ENCODE peak calls at places on chromosomes 5 and 9, in eight cellular contexts. G is psoas muscle; K is hepatocyte; P is cardiac muscle cell; W is upper lobe of right lung; F is thoracic aorta; Y is adrenal gland; E is CD8-positive, alpha-beta T cell. M is an unnamed sample.

GRCh38 chr5:172707285-172708182 is 63.5 kb downstream of the DUSP1 start:
- DNase-seq in W (peak; percentile 69), K (peak; percentile 72), P (peak; percentile 75), G (no peak), Y (no peak), E (no peak), F (no peak), M (no peak)

GRCh38 chr5:161096591-161096990 is 244.6 kb upstream of the ATP10B start:
- DNase-seq in W (no peak), E (no peak), Y (no peak), K (peak; percentile 7), P (no peak), G (no peak), F (no peak), M (no peak)

GRCh38 chr5:138128344-138128743 is 10.9 kb downstream of the NME5 start:
- DNase-seq in G (no peak), K (no peak), W (no peak), Y (no peak), P (no peak), E (no peak), F (no peak), M (no peak)

GRCh38 chr5:109743770-109744212 is 54.1 kb downstream of the MAN2A1 start:
- DNase-seq in G (no peak), F (no peak), K (peak; percentile 60), Y (no peak), W (no peak), P (peak; percentile 79), E (no peak), M (no peak)

GRCh38 chr5:94469889-94470288 is 148.5 kb downstream of the KIAA0825 start:
- DNase-seq in W (no peak), P (peak; percentile 26), E (no peak), F (no peak), K (no peak), Y (no peak), G (no peak), M (no peak)

GRCh38 chr9:98323051-98323830 is 67.8 kb upstream of the TBC1D2 start:
- DNase-seq in F (no peak), P (no peak), W (no peak), Y (no peak), E (no peak), K (no peak), G (no peak), M (no peak)

GRCh38 chr9:37146372-37146771 is 26.0 kb downstream of the ZCCHC7 start:
- DNase-seq in F (no peak), W (no peak), P (peak; percentile 12), E (no peak), Y (no peak), K (no peak), G (no peak), M (no peak)

GRCh38 chr9:128887914-128888350 is 6.0 kb downstream of the LRRC8A start:
- DNase-seq in F (no peak), W (no peak), G (no peak), K (no peak), P (peak; percentile 78), Y (no peak), E (no peak), M (no peak)

GRCh38 chr9:127555830-127556820 is 56.0 kb upstream of the STXBP1 start:
- DNase-seq in P (peak; percentile 95), F (peak; percentile 87), Y (peak; percentile 76), W (peak; percentile 88), K (peak; percentile 80), G (peak; percentile 73), E (peak; percentile 31), M (peak; percentile 86)

GRCh38 chr5:21049900-21050299 is 1061.9 kb upstream of the CDH18 start:
- DNase-seq in E (no peak), P (peak; percentile 24), W (no peak), K (no peak), Y (no peak), G (no peak), F (no peak), M (no peak)

GRCh38 chr5:180198208-180198607 is 10.8 kb downstream of the RASGEF1C start:
- DNase-seq in K (no peak), W (no peak), F (no peak), Y (no peak), G (no peak), E (no peak), P (no peak), M (no peak)

GRCh38 chr9:6889868-6890267 is 132.1 kb downstream of the KDM4C start:
- DNase-seq in K (no peak), F (no peak), P (no peak), G (no peak), E (no peak), W (no peak), Y (no peak), M (no peak)

GRCh38 chr5:1523480-1523792 is 324 bp downstream of the LPCAT1 start:
- DNase-seq in G (no peak), E (no peak), Y (peak; percentile 31), F (no peak), K (peak; percentile 58), W (no peak), P (peak; percentile 10), M (no peak)

GRCh38 chr9:21454149-21454548 is 13.9 kb downstream of the IFNA1 start:
- DNase-seq in Y (no peak), F (no peak), P (peak; percentile 68), K (no peak), E (no peak), G (no peak), W (no peak), M (no peak)

GRCh38 chr5:82719368-82719767 is 357.8 kb downstream of the TMEM167A start:
- DNase-seq in K (no peak), P (peak; percentile 68), F (no peak), G (no peak), E (no peak), W (no peak), Y (no peak), M (no peak)

GRCh38 chr9:104093162-104093561 is 947 bp upstream of the SMC2 start:
- DNase-seq in P (peak; percentile 36), Y (no peak), G (no peak), K (peak; percentile 8), F (no peak), W (no peak), E (no peak), M (no peak)

GRCh38 chr9:38371495-38371894 is 21.0 kb upstream of the ALDH1B1 start:
- DNase-seq in E (no peak), W (no peak), F (no peak), P (peak; percentile 20), K (peak; percentile 67), Y (no peak), G (no peak), M (no peak)

GRCh38 chr5:148425808-148426207 is 42.0 kb downstream of the FBXO38 start:
- DNase-seq in E (no peak), F (no peak), Y (no peak), W (no peak), P (peak; percentile 6), K (no peak), G (no peak), M (no peak)

GRCh38 chr9:129140397-129141065 is 29.3 kb downstream of the PTPA start:
- DNase-seq in F (no peak), G (peak; percentile 45), P (peak; percentile 62), E (no peak), Y (peak; percentile 53), W (peak; percentile 73), K (peak; percentile 68), M (peak; percentile 68)

GRCh38 chr9:38682713-38683112 is 37.2 kb downstream of the FAM240B start:
- DNase-seq in W (no peak), E (no peak), G (no peak), K (peak; percentile 84), P (peak; percentile 82), F (no peak), Y (no peak), M (peak; percentile 36)

GRCh38 chr9:76904661-76905457 is 1.1 kb downstream of the PRUNE2 start:
- DNase-seq in W (no peak), P (no peak), K (no peak), Y (no peak), E (no peak), F (no peak), G (no peak), M (no peak)

GRCh38 chr5:42543774-42544173 is 120.5 kb downstream of the GHR start:
- DNase-seq in F (no peak), P (no peak), G (no peak), W (no peak), E (no peak), Y (no peak), K (no peak), M (no peak)

GRCh38 chr5:78550891-78551290 is 97.7 kb downstream of the LHFPL2 start:
- DNase-seq in Y (no peak), P (no peak), W (no peak), E (no peak), K (no peak), G (no peak), F (no peak), M (no peak)
- H3K27ac ChIP-seq in Y (no peak overlapping the region), P (peak overlapping the region; percentile 58), W (no peak overlapping the region), E (no peak overlapping the region), K (no peak overlapping the region), G (no peak overlapping the region), F (no peak overlapping the region), M (peak overlapping the region; percentile 25)

GRCh38 chr5:45334939-45335338 is 361.2 kb downstream of the HCN1 start:
- DNase-seq in F (no peak), Y (no peak), G (no peak), W (no peak), E (no peak), K (no peak), P (no peak), M (no peak)
- TF ChIP-seq CTCF in F (no peak), Y (no peak), G (no peak), W (no peak), E (no peak), K (no peak), P (no peak), M (no peak)

DNA sequence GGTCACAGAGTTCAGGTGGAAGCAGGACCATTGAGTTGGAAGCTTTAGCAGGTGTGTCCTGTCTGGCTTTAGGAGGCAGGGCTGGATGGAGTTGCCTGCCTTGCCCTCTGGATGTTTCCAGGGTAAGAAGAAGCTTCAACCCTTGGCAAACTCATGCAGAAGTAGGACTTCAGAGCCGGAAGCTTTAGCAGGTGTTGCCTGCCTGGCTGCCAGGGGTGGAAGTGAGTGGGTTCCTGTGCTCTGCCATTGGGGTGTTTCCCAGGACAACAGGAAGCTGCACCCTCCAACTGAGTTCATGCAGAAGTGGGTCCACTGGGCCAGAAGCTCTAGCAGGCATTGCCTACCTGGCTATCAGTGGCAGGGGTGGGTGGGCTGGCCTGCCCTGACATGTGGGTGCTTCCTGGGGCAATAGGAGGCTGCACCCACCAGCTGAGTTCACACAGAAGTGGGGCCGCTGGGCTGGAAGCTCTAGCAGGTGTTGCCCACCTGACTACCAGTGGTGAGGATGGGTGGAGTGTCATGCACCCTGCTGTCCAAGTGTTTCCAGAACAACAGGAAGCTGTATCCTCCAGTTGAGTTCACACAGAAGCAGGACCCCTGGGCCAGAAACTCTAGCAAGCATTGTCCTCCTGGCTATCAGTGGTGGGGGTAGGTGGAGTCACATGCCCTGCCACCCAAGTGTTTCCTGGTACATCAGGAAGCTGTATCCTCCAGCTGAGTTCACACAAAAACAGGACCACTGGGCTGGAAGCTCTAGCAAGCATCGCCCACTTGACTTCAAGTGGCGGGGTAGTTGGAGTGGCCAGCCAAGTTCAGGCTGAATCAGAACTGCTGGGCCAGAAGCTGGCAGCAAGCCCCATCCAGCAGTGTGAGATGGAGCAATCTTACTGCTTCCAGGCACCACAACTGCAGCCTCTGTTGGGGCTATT is 24.6 kb downstream of the LOX start:
- DNase-seq in W (peak; percentile 73), E (no peak), G (peak; percentile 15), Y (no peak), K (no peak), F (no peak), P (peak; percentile 57), M (no peak)
- H3K4me3 ChIP-seq in W (no peak overlapping the region), E (no peak overlapping the region), G (no peak overlapping the region), Y (no peak overlapping the region), K (no peak overlapping the region), F (no peak overlapping the region), P (no peak overlapping the region), M (no peak overlapping the region)

GRCh38 chr5:69007726-69008368 is 86.0 kb upstream of the SLC30A5 start:
- DNase-seq in G (peak; percentile 56), F (no peak), K (peak; percentile 83), W (no peak), P (peak; percentile 64), E (peak; percentile 58), Y (peak; percentile 49), M (peak; percentile 60)
- H3K27ac ChIP-seq in G (no peak overlapping the region), F (no peak overlapping the region), K (no peak overlapping the region), W (no peak overlapping the region), P (no peak overlapping the region), E (no peak overlapping the region), Y (no peak overlapping the region), M (no peak overlapping the region)

M was measured in right atrium auricular region.